ENCODE peak calls at places on chromosomes 4 and X, in nine cellular contexts. W is A673; M is uterus; S is pancreas; P is ascending aorta; H is osteoblast; B is astrocyte; F is adrenal gland; R is CD4-positive, alpha-beta T cell. O is an unnamed sample. For H3K27me3, the result is how much of the 10 kb centered on the place peaks cover.

GRCh38 chr4:90990298-90990697 is 863.1 kb downstream of the CCSER1 start:
- DNase-seq in W (no peak), M (no peak), F (no peak), R (no peak), S (no peak), H (no peak), P (no peak), B (no peak), O (no peak)

GRCh38 chr4:95151255-95151654 is 393.5 kb downstream of the BMPR1B start:
- DNase-seq in S (no peak), M (no peak), W (no peak), F (no peak), P (no peak), R (no peak), H (no peak), B (no peak), O (no peak)

GRCh38 chrX:148270499-148270898 is 229.9 kb upstream of the AFF2 start:
- DNase-seq in F (no peak), W (no peak), P (no peak), H (no peak), B (no peak), M (no peak), R (no peak), S (no peak), O (no peak)

GRCh38 chrX:115565888-115566287 is 4.9 kb downstream of the PLS3 start:
- DNase-seq in B (no peak), F (no peak), P (no peak), M (no peak), R (no peak), S (no peak), W (no peak), H (no peak), O (no peak)

GRCh38 chr4:22903913-22904312 is 211.2 kb downstream of the GBA3 start:
- DNase-seq in R (no peak), F (no peak), B (no peak), M (no peak), S (no peak), W (no peak), P (no peak), H (no peak), O (no peak)

GRCh38 chrX:103792916-103793540 is 16.4 kb downstream of the PLP1 start:
- DNase-seq in R (no peak), F (no peak), H (no peak), W (no peak), M (no peak), P (no peak), B (peak), S (no peak), O (no peak)

GRCh38 chrX:19347916-19348315 is 4.2 kb downstream of the PDHA1 start:
- DNase-seq in M (no peak), S (no peak), F (no peak), B (no peak), H (no peak), P (no peak), W (no peak), R (no peak), O (no peak)

GRCh38 chrX:131588995-131589394 is 45.1 kb downstream of the OR13H1 start:
- DNase-seq in F (peak), M (no peak), B (peak), S (peak), W (no peak), P (no peak), H (no peak), R (no peak), O (no peak)

GRCh38 chr4:107760281-107760947 is 40.4 kb upstream of the PAPSS1 start:
- DNase-seq in M (no peak), W (no peak), P (no peak), H (no peak), R (no peak), F (no peak), B (no peak), S (peak), O (no peak)

GRCh38 chrX:44958480-44958879 is 85.5 kb downstream of the KDM6A start:
- DNase-seq in H (no peak), P (no peak), B (no peak), R (no peak), W (no peak), M (no peak), F (no peak), S (no peak), O (no peak)

GRCh38 chr4:72374156-72374555 is 194.9 kb downstream of the ADAMTS3 start:
- DNase-seq in W (no peak), M (no peak), H (no peak), F (no peak), P (no peak), B (no peak), S (no peak), R (no peak), O (no peak)

GRCh38 chr4:101018836-101019235 is 328.5 kb downstream of the PPP3CA start:
- DNase-seq in R (no peak), B (no peak), W (no peak), S (no peak), P (no peak), H (no peak), F (no peak), M (no peak), O (no peak)

GRCh38 chr4:19693949-19694597 is 557.6 kb upstream of the SLIT2 start:
- DNase-seq in R (no peak), H (no peak), M (peak), S (no peak), F (no peak), B (no peak), P (no peak), W (peak), O (peak)

GRCh38 chrX:31353095-31353494 is 281.3 kb upstream of the FTHL17 start:
- DNase-seq in P (no peak), S (no peak), B (peak), H (no peak), W (peak), R (no peak), F (no peak), M (no peak), O (no peak)

GRCh38 chrX:1534321-1535168 is 2.4 kb downstream of the P2RY8 start:
- DNase-seq in H (no peak), R (peak), B (no peak), F (peak), M (no peak), W (no peak), S (no peak), P (peak), O (peak)

GRCh38 chr4:78057135-78057599 is at the start of gene FRAS1:
- DNase-seq in R (no peak), P (no peak), F (no peak), W (peak), M (peak), S (peak), B (peak), H (peak), O (peak)

GRCh38 chrX:83759872-83760271 is 101.1 kb upstream of the CYLC1 start:
- DNase-seq in M (no peak), W (peak), R (no peak), S (no peak), F (no peak), H (no peak), P (no peak), B (no peak), O (no peak)

GRCh38 chr4:183621875-183622274 is 37.1 kb downstream of the RWDD4 start:
- DNase-seq in R (no peak), M (no peak), F (no peak), H (no peak), P (no peak), W (no peak), S (no peak), B (no peak), O (no peak)

GRCh38 chrX:12307961-12308360 is 169.7 kb downstream of the FRMPD4 start:
- DNase-seq in R (no peak), M (no peak), F (no peak), S (no peak), P (no peak), W (no peak), B (no peak), H (no peak), O (no peak)

GRCh38 chr4:8211229-8211628 is 12.1 kb downstream of the SH3TC1 start:
- DNase-seq in P (no peak), B (no peak), R (no peak), W (no peak), M (no peak), S (no peak), H (no peak), F (no peak), O (no peak)

GRCh38 chr4:184807797-184808718 is 17.7 kb downstream of the ACSL1 start:
- DNase-seq in W (no peak), S (no peak), P (no peak), R (no peak), B (peak), M (no peak), F (peak), H (no peak), O (peak)

GRCh38 chr4:186149872-186150271 is 41.5 kb upstream of the CYP4V2 start:
- DNase-seq in M (peak), R (no peak), H (no peak), W (peak), S (no peak), B (no peak), F (peak), P (peak), O (peak)

GRCh38 chrX:57595381-57595811 is 3.6 kb downstream of the ZXDB start:
- DNase-seq in R (no peak), M (peak), S (no peak), B (peak), F (peak), H (peak), W (peak), P (no peak), O (no peak)

GRCh38 chrX:33138677-33139249 is 72.6 kb downstream of the DMD start:
- DNase-seq in H (no peak), S (no peak), R (no peak), B (no peak), P (peak), M (no peak), W (no peak), F (no peak), O (no peak)

GRCh38 chrX:154021131-154021611 is 1.5 kb upstream of the IRAK1 start:
- DNase-seq in S (no peak), B (peak), P (no peak), H (peak), F (peak), W (no peak), R (no peak), M (no peak), O (no peak)

GRCh38 chr4:109029987-109030386 is 267.1 kb upstream of the ETNPPL start:
- DNase-seq in W (no peak), H (no peak), R (no peak), B (no peak), S (no peak), M (no peak), F (no peak), P (no peak), O (no peak)

GRCh38 chr4:62644372-62644771 is 1444.2 kb downstream of the ADGRL3 start:
- DNase-seq in M (no peak), H (no peak), W (no peak), R (no peak), S (no peak), F (no peak), B (peak), P (no peak), O (peak)

GRCh38 chr4:144456196-144456595 is 189.8 kb upstream of the HHIP start:
- DNase-seq in B (no peak), F (no peak), H (no peak), P (no peak), W (no peak), M (no peak), S (no peak), R (no peak), O (no peak)

GRCh38 chr4:165612936-165613335 is 234.1 kb downstream of the CPE start:
- DNase-seq in B (no peak), P (no peak), F (no peak), S (no peak), H (no peak), M (no peak), W (peak), R (no peak), O (no peak)

GRCh38 chr4:53531695-53532224 is 59.5 kb downstream of the LNX1 start:
- DNase-seq in H (peak), P (no peak), R (no peak), F (no peak), W (no peak), B (no peak), M (no peak), S (no peak), O (no peak)

GRCh38 chrX:153791104-153791852 is 2.9 kb downstream of the IDH3G start:
- DNase-seq in S (no peak), B (no peak), F (no peak), R (no peak), P (no peak), H (no peak), M (no peak), W (no peak), O (no peak)

GRCh38 chrX:17802756-17803155 is 58.3 kb downstream of the RAI2 start:
- DNase-seq in F (peak), M (no peak), B (no peak), S (no peak), R (no peak), W (no peak), H (no peak), P (no peak), O (no peak)

GRCh38 chr4:153222790-153223417 is 18.7 kb downstream of the TRIM2 start:
- DNase-seq in S (peak), M (peak), H (peak), F (peak), W (peak), P (peak), R (peak), B (no peak), O (peak)

GRCh38 chrX:108298165-108298602 is 140.0 kb downstream of the COL4A6 start:
- DNase-seq in B (no peak), F (no peak), S (no peak), M (no peak), H (no peak), P (no peak), W (no peak), R (no peak), O (no peak)
- H3K27me3 ChIP-seq in B (under half), F (under half), S (under half), M (under half), H (under half), P (under half), W (under half), R (under half), O (under half)

GRCh38 chr4:3148926-3149325 is 74.4 kb downstream of the HTT start:
- DNase-seq in S (no peak), F (no peak), R (no peak), W (no peak), M (no peak), H (no peak), P (no peak), B (no peak), O (no peak)

GRCh38 chr4:3145251-3145908 is 70.9 kb downstream of the HTT start:
- DNase-seq in F (no peak), H (no peak), B (peak), M (no peak), S (no peak), P (no peak), R (no peak), W (peak), O (no peak)
- TF ChIP-seq CTCF in F (peak), H (peak), B (no peak), M (peak), S (no peak), P (no peak), R (no peak), W (peak), O (no peak)

DNA sequence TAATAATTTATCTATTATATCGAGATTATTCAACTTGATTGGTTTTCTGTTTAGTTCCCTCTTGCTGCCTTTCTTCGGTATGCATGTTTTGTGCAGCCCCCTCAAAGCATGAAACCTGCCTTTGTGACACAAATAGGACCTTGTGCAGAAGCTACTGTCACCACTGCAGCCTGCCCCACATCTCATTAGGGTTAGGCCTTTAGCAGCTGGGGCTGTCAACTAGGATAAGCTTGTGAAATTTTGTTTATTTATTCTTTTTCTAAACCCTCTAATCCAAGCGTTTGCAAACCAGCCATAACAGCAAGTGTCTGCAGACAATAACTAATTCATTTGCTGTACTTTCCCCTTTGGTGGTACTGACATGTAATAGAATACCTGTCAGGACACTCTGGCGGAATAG is 258.9 kb downstream of the RCHY1 start:
- DNase-seq in W (no peak), F (no peak), M (no peak), P (no peak), R (no peak), H (no peak), B (no peak), S (no peak), O (no peak)
- H3K27ac ChIP-seq in W (no peak), F (no peak), M (no peak), P (no peak), R (no peak), H (no peak), B (no peak), S (no peak), O (no peak)

GRCh38 chrX:48789366-48790220 is 3.2 kb downstream of the GATA1 start:
- DNase-seq in F (no peak), B (no peak), M (no peak), P (no peak), W (no peak), R (no peak), S (no peak), H (no peak), O (no peak)

GRCh38 chrX:48793935-48794334 is 7.5 kb downstream of the GATA1 start:
- DNase-seq in F (no peak), P (no peak), S (no peak), W (no peak), B (no peak), R (no peak), H (no peak), M (no peak), O (no peak)

GRCh38 chrX:48790477-48790876 is 4.1 kb downstream of the GATA1 start:
- DNase-seq in P (no peak), W (no peak), B (no peak), H (no peak), F (no peak), M (no peak), R (no peak), S (no peak), O (no peak)

GRCh38 chrX:48792219-48792618 is 5.8 kb downstream of the GATA1 start:
- DNase-seq in M (no peak), P (no peak), F (no peak), R (no peak), H (no peak), B (no peak), W (no peak), S (no peak), O (no peak)

DNA sequence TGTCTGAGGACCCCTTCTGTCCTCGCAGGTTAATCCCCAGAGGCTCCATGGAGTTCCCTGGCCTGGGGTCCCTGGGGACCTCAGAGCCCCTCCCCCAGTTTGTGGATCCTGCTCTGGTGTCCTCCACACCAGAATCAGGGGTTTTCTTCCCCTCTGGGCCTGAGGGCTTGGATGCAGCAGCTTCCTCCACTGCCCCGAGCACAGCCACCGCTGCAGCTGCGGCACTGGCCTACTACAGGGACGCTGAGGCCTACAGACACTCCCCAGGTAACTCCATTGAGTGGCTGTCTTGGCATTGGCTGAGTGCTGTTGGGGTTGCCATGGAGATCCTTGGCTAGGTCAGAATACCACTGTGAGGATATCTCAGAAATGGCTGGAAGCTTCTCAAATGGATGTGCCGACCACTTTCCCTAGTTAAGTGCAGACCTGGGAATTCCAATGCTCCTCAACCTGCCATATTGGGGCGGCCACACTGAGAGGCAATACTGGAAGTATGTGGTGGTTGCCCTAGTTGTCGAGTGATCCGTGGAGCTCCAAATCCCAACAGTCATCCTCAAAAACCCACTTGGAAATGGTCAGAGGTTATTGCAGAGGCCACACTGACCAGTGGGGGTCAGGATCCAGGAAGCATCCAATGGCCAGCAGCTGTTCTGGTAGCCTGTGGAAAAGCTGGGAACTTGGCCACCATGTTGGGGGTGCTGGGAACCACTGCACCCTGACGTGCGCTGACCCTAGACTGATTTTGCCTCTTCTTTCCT is 4.9 kb downstream of the GATA1 start:
- DNase-seq in H (no peak), B (no peak), F (no peak), W (no peak), P (no peak), M (no peak), S (no peak), R (no peak), O (no peak)
- H3K27me3 ChIP-seq in H (under half), B (under half), F (under half), W (under half), P (under half), M (under half), S (under half), R (under half), O (under half)

O was measured in H9.